ENCODE peak calls at places on chromosomes 2 and 18, in ten cellular contexts. N, Q, U, H, B, A, E, T, O and I are unnamed samples. For H3K4me1, the result is how much of the 10 kb centered on the place peaks cover.

GRCh38 chr2:174778479-174778962 is 14.2 kb upstream of the CHRNA1 start:
- DNase-seq in H (no peak), Q (no peak), B (peak), T (peak), O (peak), U (no peak), N (peak), A (no peak), E (no peak), I (peak)

GRCh38 chr2:121266543-121267106 is 18.4 kb downstream of the TFCP2L1 start:
- DNase-seq in N (no peak), U (no peak), E (no peak), A (no peak), T (no peak), H (no peak), O (no peak), B (no peak), Q (no peak), I (no peak)

GRCh38 chr2:150639917-150640538 is 152.6 kb upstream of the RND3 start:
- DNase-seq in U (no peak), E (no peak), A (no peak), Q (no peak), T (no peak), H (no peak), N (no peak), O (no peak), B (no peak), I (peak)

GRCh38 chr2:121903037-121903689 is 147.7 kb downstream of the TSN start:
- DNase-seq in T (no peak), A (no peak), B (peak), H (no peak), O (no peak), Q (no peak), E (peak), N (no peak), U (no peak), I (no peak)

GRCh38 chr2:204260906-204261305 is 284.4 kb upstream of the PARD3B start:
- DNase-seq in E (no peak), T (no peak), A (no peak), U (no peak), O (no peak), B (no peak), N (no peak), Q (no peak), H (no peak), I (no peak)

GRCh38 chr2:128734521-128735295 is 416.0 kb upstream of the HS6ST1 start:
- DNase-seq in O (no peak), B (no peak), E (peak), U (no peak), H (no peak), T (no peak), N (peak), A (no peak), Q (no peak), I (no peak)

GRCh38 chr2:112644933-112645395 is 775 bp upstream of the SLC20A1 start:
- DNase-seq in H (no peak), O (no peak), B (no peak), Q (no peak), U (no peak), A (no peak), E (no peak), N (no peak), T (no peak), I (no peak)

GRCh38 chr2:170525566-170525900 is 189.6 kb upstream of the SP5 start:
- DNase-seq in B (peak), T (no peak), E (no peak), A (no peak), N (peak), H (peak), U (peak), O (peak), Q (peak), I (peak)

GRCh38 chr2:98482362-98482761 is 37.7 kb downstream of the INPP4A start:
- DNase-seq in O (no peak), U (no peak), T (no peak), B (no peak), H (peak), E (no peak), N (no peak), Q (no peak), A (no peak), I (no peak)

GRCh38 chr18:63244585-63244984 is 75.0 kb downstream of the BCL2 start:
- DNase-seq in B (no peak), O (no peak), H (no peak), A (no peak), N (no peak), Q (no peak), T (no peak), U (no peak), E (no peak), I (no peak)

GRCh38 chr2:100941646-100942240 is 60.3 kb upstream of the RPL31 start:
- DNase-seq in O (no peak), H (no peak), U (no peak), N (no peak), B (no peak), A (no peak), Q (no peak), E (no peak), T (no peak), I (no peak)

GRCh38 chr2:213740453-213740852 is 456.2 kb downstream of the SPAG16 start:
- DNase-seq in N (no peak), U (no peak), E (no peak), Q (no peak), B (no peak), A (no peak), H (no peak), O (no peak), T (no peak), I (no peak)

GRCh38 chr2:65350714-65351113 is 81.7 kb downstream of the SPRED2 start:
- DNase-seq in B (no peak), H (no peak), E (no peak), T (no peak), N (no peak), O (no peak), A (peak), Q (no peak), U (peak), I (no peak)

GRCh38 chr18:42536442-42536841 is 579.0 kb downstream of the RIT2 start:
- DNase-seq in O (no peak), Q (no peak), H (no peak), A (no peak), E (no peak), N (no peak), T (no peak), B (no peak), U (no peak), I (no peak)

GRCh38 chr2:70962211-70962884 is 16.1 kb upstream of the ANKRD53 start:
- DNase-seq in O (no peak), A (no peak), Q (no peak), B (no peak), U (no peak), H (no peak), N (peak), E (peak), T (no peak), I (no peak)

GRCh38 chr2:28469304-28469703 is 26.6 kb upstream of the PLB1 start:
- DNase-seq in N (no peak), H (peak), T (no peak), A (no peak), U (no peak), E (no peak), Q (no peak), O (no peak), B (no peak), I (no peak)

GRCh38 chr18:58375051-58375450 is 253.8 kb downstream of the ALPK2 start:
- DNase-seq in A (no peak), B (no peak), E (no peak), U (no peak), O (no peak), H (no peak), T (no peak), Q (no peak), N (no peak), I (no peak)

GRCh38 chr2:195533771-195534642 is 123.0 kb upstream of the SLC39A10 start:
- DNase-seq in B (peak), Q (no peak), N (peak), E (no peak), U (peak), A (no peak), O (no peak), T (no peak), H (no peak), I (peak)

GRCh38 chr2:184394642-184395041 is 203.7 kb upstream of the ZNF804A start:
- DNase-seq in E (no peak), N (no peak), O (no peak), H (no peak), T (no peak), U (no peak), B (no peak), Q (no peak), A (no peak), I (no peak)

GRCh38 chr2:72011356-72011661 is 136.4 kb downstream of the CYP26B1 start:
- DNase-seq in O (no peak), H (no peak), N (peak), T (no peak), B (no peak), Q (peak), E (no peak), A (no peak), U (no peak), I (no peak)

GRCh38 chr2:225543626-225544025 is 144.1 kb downstream of the NYAP2 start:
- DNase-seq in E (no peak), N (no peak), Q (no peak), O (no peak), H (no peak), A (no peak), B (no peak), T (no peak), U (no peak), I (no peak)

GRCh38 chr2:217601601-217602000 is 401.2 kb downstream of the TNS1 start:
- DNase-seq in A (no peak), H (no peak), N (no peak), O (no peak), E (no peak), B (no peak), U (no peak), T (no peak), Q (no peak), I (no peak)

GRCh38 chr2:176484838-176485237 is 215.6 kb downstream of the MTX2 start:
- DNase-seq in E (no peak), U (no peak), Q (no peak), N (no peak), T (no peak), B (no peak), O (no peak), H (no peak), A (no peak), I (no peak)

GRCh38 chr2:28488858-28489575 is 6.8 kb upstream of the PLB1 start:
- DNase-seq in U (no peak), E (no peak), B (no peak), H (no peak), A (no peak), Q (no peak), N (no peak), O (no peak), T (no peak), I (no peak)

GRCh38 chr2:69964353-69964831 is 3.0 kb upstream of the ASPRV1 start:
- DNase-seq in H (no peak), U (no peak), O (peak), Q (peak), A (no peak), B (peak), T (no peak), N (no peak), E (no peak), I (no peak)

GRCh38 chr2:69278366-69278765 is 108.7 kb downstream of the GFPT1 start:
- DNase-seq in N (no peak), A (no peak), Q (no peak), O (no peak), H (no peak), B (no peak), E (no peak), U (no peak), T (no peak), I (no peak)

DNA sequence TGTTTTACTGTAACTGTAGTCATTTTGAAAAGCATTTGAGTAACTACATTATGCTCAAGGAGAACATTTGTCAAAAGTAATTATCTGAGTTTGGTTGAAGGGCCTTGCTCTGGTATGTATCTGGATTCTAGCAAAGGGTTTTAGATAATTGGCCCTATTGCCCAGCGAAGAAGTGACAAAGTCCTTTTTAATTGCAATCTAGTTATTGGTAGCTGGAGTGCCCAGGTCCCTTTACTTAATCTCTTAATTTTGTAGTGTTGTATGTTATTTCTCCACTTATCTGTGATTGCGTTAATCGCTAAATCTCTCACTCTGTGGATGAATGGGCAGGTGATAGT is 1.8 kb downstream of the ASXL3 start:
- DNase-seq in H (no peak), N (no peak), A (no peak), T (no peak), Q (no peak), O (no peak), E (no peak), U (no peak), B (no peak), I (no peak)
- H3K4me3 ChIP-seq in H (peak), N (no peak), A (no peak), T (no peak), Q (peak), O (no peak), E (no peak), U (no peak), B (no peak), I (peak)

DNA sequence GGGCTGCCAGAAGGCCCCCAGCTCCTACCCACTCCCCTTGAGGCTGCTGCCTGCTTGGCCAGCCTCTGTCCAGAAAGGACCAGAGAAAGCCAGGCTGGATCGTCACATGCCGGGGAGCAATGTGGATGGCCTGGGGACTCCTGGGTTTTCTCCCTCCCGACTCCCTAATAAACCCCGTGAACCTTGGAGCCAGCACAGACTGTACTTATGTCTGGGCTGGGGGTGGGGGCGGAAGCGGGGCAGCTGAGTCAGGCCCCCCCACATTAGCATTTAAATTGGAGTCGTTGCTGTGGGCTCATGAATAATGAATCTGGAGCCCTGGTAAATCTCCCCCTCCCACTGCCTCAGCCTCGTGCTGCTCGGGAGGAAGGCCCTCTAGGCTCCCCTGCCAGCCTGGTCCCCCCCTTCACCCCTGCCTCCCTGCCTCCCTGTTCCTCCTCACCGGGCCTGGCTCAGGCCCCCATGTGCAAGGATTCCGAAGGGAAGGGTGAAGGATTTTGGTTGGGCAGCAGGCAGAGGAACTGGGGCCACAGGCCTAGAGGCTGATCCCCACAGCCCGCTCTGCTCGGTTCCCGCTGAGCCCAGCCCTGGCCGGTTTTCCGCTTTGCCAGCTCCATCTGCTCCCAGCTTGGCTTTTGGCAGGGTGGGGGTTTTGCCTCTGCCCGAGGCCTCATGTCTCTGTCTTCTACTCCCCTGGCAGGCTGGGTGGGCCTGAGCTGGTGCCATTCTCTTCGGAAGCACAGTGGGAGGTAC is 7.3 kb upstream of the ASIC4 start:
- DNase-seq in U (no peak), Q (no peak), T (no peak), H (no peak), A (no peak), N (no peak), E (peak), B (no peak), O (no peak), I (no peak)
- TF ChIP-seq EP300 in U (no peak), Q (no peak), T (no peak), H (no peak), A (no peak), N (no peak), E (no peak), B (no peak), O (no peak), I (no peak)

GRCh38 chr2:235265348-235265965 is 228.4 kb upstream of the AGAP1 start:
- DNase-seq in A (no peak), Q (no peak), E (peak), N (no peak), U (no peak), B (no peak), O (peak), T (no peak), H (no peak), I (no peak)

GRCh38 chr2:235270291-235270690 is 223.6 kb upstream of the AGAP1 start:
- DNase-seq in H (no peak), N (no peak), Q (no peak), B (no peak), O (no peak), A (no peak), T (no peak), U (no peak), E (no peak), I (no peak)

GRCh38 chr2:235270951-235271350 is 222.9 kb upstream of the AGAP1 start:
- DNase-seq in N (no peak), Q (no peak), O (no peak), U (no peak), B (no peak), E (no peak), T (peak), H (no peak), A (no peak), I (no peak)

GRCh38 chr2:235267251-235267650 is 226.6 kb upstream of the AGAP1 start:
- DNase-seq in A (no peak), T (no peak), U (no peak), B (no peak), N (no peak), O (no peak), E (no peak), H (no peak), Q (no peak), I (no peak)

DNA sequence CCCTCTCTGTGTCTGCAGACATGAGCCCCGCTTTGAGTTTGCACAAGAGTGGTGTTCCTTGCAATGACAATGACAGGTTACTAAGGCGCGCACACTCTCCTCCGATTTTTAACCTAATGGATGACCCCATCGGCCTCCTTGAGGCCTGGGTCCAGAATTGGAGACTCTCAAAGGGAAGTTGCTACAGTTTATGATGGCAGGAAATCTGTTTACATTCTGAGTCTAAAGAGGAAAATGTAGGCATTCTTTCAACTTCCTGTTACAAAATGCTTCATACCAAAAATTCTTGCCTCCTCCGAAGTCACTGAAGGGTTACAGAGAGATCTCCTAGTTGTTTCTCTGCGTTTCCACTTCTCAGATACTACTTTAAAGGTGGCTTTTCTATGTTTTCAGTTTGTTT is 225.3 kb upstream of the AGAP1 start:
- DNase-seq in T (no peak), U (peak), H (no peak), O (no peak), N (no peak), A (no peak), Q (no peak), E (no peak), B (no peak), I (no peak)
- H3K4me1 ChIP-seq in T (under half), U (under half), H (under half), O (under half), N (under half), A (under half), Q (under half), E (under half), B (under half), I (under half)

GRCh38 chr2:230956827-230957755 is 32.0 kb upstream of the GPR55 start:
- DNase-seq in H (no peak), N (peak), B (peak), A (no peak), O (no peak), T (peak), E (peak), Q (peak), U (peak), I (peak)

GRCh38 chr2:230958803-230959756 is 34.0 kb upstream of the GPR55 start:
- DNase-seq in E (no peak), N (no peak), T (no peak), O (no peak), U (no peak), A (no peak), Q (no peak), H (no peak), B (no peak), I (no peak)

GRCh38 chr2:230960026-230960425 is 35.0 kb upstream of the GPR55 start:
- DNase-seq in H (no peak), A (no peak), B (no peak), E (no peak), T (no peak), O (no peak), N (no peak), U (no peak), Q (no peak), I (no peak)

GRCh38 chr2:230955163-230955779 is 30.2 kb upstream of the GPR55 start:
- DNase-seq in E (no peak), U (no peak), O (no peak), B (no peak), T (no peak), A (no peak), H (no peak), Q (no peak), N (no peak), I (no peak)

DNA sequence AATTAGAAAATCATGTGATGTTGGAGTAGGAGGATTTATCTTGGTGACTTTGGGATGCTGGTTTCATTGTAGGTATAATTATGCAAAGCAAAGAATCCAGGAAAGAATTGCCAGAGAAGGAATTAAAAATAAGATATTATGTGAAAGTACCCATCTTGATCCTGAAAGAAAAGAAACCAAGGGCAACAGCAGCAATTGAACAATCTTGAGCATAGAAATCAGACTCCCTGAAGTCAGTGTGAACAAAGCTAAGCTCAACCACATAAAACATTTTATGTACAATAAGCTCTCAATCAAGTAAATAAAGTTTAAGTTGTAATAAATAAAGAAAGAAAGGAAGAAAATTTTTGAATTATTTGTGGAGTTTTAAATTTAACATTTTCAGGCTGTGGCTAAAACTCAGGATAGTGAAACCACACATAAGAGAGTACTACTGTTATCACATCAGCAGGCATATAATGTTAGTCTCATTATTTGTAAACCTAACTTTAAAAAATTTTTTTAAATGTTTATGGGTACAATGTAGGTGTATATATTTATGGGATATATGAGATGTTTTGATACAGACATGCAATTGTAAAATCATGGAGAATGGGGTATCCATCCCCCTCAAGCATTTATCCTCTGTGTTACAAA is 32.8 kb upstream of the GPR55 start:
- DNase-seq in U (no peak), H (no peak), A (no peak), Q (no peak), N (no peak), B (no peak), O (no peak), T (no peak), E (no peak), I (no peak)
- H3K4me3 ChIP-seq in U (peak), H (peak), A (no peak), Q (peak), N (no peak), B (no peak), O (peak), T (peak), E (peak), I (peak)

GRCh38 chr18:49432602-49433001 is 27.8 kb downstream of the DYM start:
- DNase-seq in B (no peak), U (no peak), O (no peak), T (no peak), E (no peak), H (no peak), N (no peak), Q (no peak), A (no peak), I (no peak)

GRCh38 chr18:49435170-49435569 is 25.3 kb downstream of the DYM start:
- DNase-seq in Q (no peak), A (no peak), E (no peak), H (no peak), N (no peak), U (no peak), T (no peak), B (no peak), O (no peak), I (no peak)

GRCh38 chr18:49431563-49431962 is 28.9 kb downstream of the DYM start:
- DNase-seq in A (no peak), B (no peak), Q (no peak), N (no peak), E (no peak), T (no peak), O (no peak), H (no peak), U (no peak), I (no peak)
- TF ChIP-seq EP300 in A (no peak), B (no peak), Q (no peak), N (no peak), E (no peak), T (no peak), O (no peak), H (no peak), U (no peak), I (no peak)

GRCh38 chr18:60319129-60319528 is 53.4 kb downstream of the MC4R start:
- DNase-seq in Q (no peak), T (no peak), A (no peak), N (no peak), B (no peak), H (no peak), O (no peak), U (no peak), E (no peak), I (no peak)
- H3K4me1 ChIP-seq in Q (under half), T (under half), A (under half), N (under half), B (under half), H (under half), O (under half), U (under half), E (under half), I (under half)